ENCODE peak calls at places on chromosomes 7 and 10, in nine cellular contexts. H, X, O, G, Z, T, Q, N and I are unnamed samples.

GRCh38 chr7:108605582-108606173 is 36.0 kb downstream of the DNAJB9 start:
- DNase-seq in H (no peak), X (no peak), O (no peak), G (no peak), Z (peak), T (no peak), Q (no peak), N (no peak), I (no peak)

GRCh38 chr7:1466524-1467271 is 7.4 kb upstream of the MICALL2 start:
- DNase-seq in H (no peak), X (no peak), O (no peak), G (peak), Z (no peak), T (peak), Q (no peak), N (no peak), I (peak)

GRCh38 chr7:127393370-127394058 is 1.0 kb upstream of the ZNF800 start:
- DNase-seq in H (no peak), X (no peak), O (no peak), G (no peak), Z (no peak), T (no peak), Q (no peak), N (no peak), I (no peak)

GRCh38 chr10:42491001-42491592 is 147.3 kb downstream of the ZNF33B start:
- DNase-seq in H (no peak), X (no peak), O (no peak), G (no peak), Z (no peak), T (no peak), Q (no peak), N (no peak), I (no peak)

GRCh38 chr7:106053109-106053508 is 59.0 kb downstream of the SYPL1 start:
- DNase-seq in H (no peak), X (no peak), O (no peak), G (no peak), Z (no peak), T (no peak), Q (no peak), N (no peak), I (no peak)

GRCh38 chr10:3902809-3903410 is 117.9 kb upstream of the KLF6 start:
- DNase-seq in H (no peak), X (no peak), O (no peak), G (peak), Z (no peak), T (no peak), Q (no peak), N (no peak), I (no peak)

GRCh38 chr7:88311675-88312036 is 5.0 kb upstream of the STEAP4 start:
- DNase-seq in H (no peak), X (no peak), O (no peak), G (no peak), Z (no peak), T (no peak), Q (no peak), N (no peak), I (no peak)

GRCh38 chr10:11255796-11256444 is 238.2 kb downstream of the CELF2 start:
- DNase-seq in H (no peak), X (no peak), O (no peak), G (no peak), Z (no peak), T (no peak), Q (peak), N (no peak), I (peak)

GRCh38 chr7:10122573-10123100 is 851.0 kb upstream of the PHF14 start:
- DNase-seq in H (no peak), X (peak), O (no peak), G (no peak), Z (no peak), T (no peak), Q (no peak), N (no peak), I (no peak)

GRCh38 chr7:76133839-76134238 is 67.9 kb upstream of the SRRM3 start:
- DNase-seq in H (no peak), X (no peak), O (no peak), G (no peak), Z (no peak), T (no peak), Q (no peak), N (no peak), I (no peak)

GRCh38 chr7:82389847-82390246 is 53.7 kb downstream of the CACNA2D1 start:
- DNase-seq in H (no peak), X (no peak), O (no peak), G (no peak), Z (no peak), T (peak), Q (no peak), N (no peak), I (no peak)

GRCh38 chr10:84522612-84523462 is 194.4 kb downstream of the CCSER2 start:
- DNase-seq in H (no peak), X (no peak), O (no peak), G (no peak), Z (no peak), T (no peak), Q (no peak), N (no peak), I (no peak)

GRCh38 chr7:145497911-145498525 is 618.6 kb upstream of the CNTNAP2 start:
- DNase-seq in H (no peak), X (no peak), O (no peak), G (no peak), Z (no peak), T (no peak), Q (no peak), N (no peak), I (no peak)

GRCh38 chr10:9137368-9137767 is 1082.9 kb downstream of the GATA3 start:
- DNase-seq in H (no peak), X (no peak), O (no peak), G (no peak), Z (no peak), T (no peak), Q (no peak), N (no peak), I (no peak)

GRCh38 chr10:21406595-21407218 is 118.8 kb downstream of the SKIDA1 start:
- DNase-seq in H (no peak), X (no peak), O (no peak), G (peak), Z (no peak), T (peak), Q (no peak), N (no peak), I (no peak)

GRCh38 chr7:46515844-46516590 is 594.9 kb upstream of the IGFBP3 start:
- DNase-seq in H (no peak), X (no peak), O (no peak), G (no peak), Z (peak), T (no peak), Q (no peak), N (no peak), I (no peak)

GRCh38 chr7:158395780-158396214 is 191.8 kb downstream of the PTPRN2 start:
- DNase-seq in H (no peak), X (no peak), O (no peak), G (no peak), Z (no peak), T (no peak), Q (no peak), N (no peak), I (no peak)

GRCh38 chr10:24707445-24707844 is 16.2 kb downstream of the ARHGAP21 start:
- DNase-seq in H (no peak), X (no peak), O (no peak), G (no peak), Z (peak), T (no peak), Q (no peak), N (no peak), I (no peak)

GRCh38 chr7:30068117-30068516 is 39.9 kb downstream of the PLEKHA8 start:
- DNase-seq in H (no peak), X (no peak), O (no peak), G (peak), Z (no peak), T (peak), Q (no peak), N (no peak), I (peak)

GRCh38 chr10:108980869-108981268 is 942.4 kb downstream of the XPNPEP1 start:
- DNase-seq in H (no peak), X (no peak), O (no peak), G (no peak), Z (no peak), T (no peak), Q (no peak), N (no peak), I (no peak)

GRCh38 chr7:43756368-43757072 is 2.0 kb upstream of the BLVRA start:
- DNase-seq in H (no peak), X (no peak), O (no peak), G (peak), Z (peak), T (peak), Q (no peak), N (no peak), I (peak)

GRCh38 chr10:13661261-13661660 is 74.5 kb downstream of the PRPF18 start:
- DNase-seq in H (no peak), X (no peak), O (no peak), G (no peak), Z (no peak), T (no peak), Q (no peak), N (no peak), I (no peak)

GRCh38 chr10:116027355-116027754 is 245.7 kb downstream of the GFRA1 start:
- DNase-seq in H (no peak), X (no peak), O (no peak), G (no peak), Z (no peak), T (no peak), Q (no peak), N (no peak), I (no peak)

GRCh38 chr7:22425361-22425760 is 68.4 kb upstream of the RAPGEF5 start:
- DNase-seq in H (no peak), X (no peak), O (no peak), G (no peak), Z (no peak), T (no peak), Q (no peak), N (no peak), I (no peak)

GRCh38 chr10:114547466-114547865 is 110.6 kb downstream of the ABLIM1 start:
- DNase-seq in H (no peak), X (no peak), O (no peak), G (no peak), Z (no peak), T (no peak), Q (no peak), N (no peak), I (no peak)

GRCh38 chr10:95330966-95331453 is 40.2 kb upstream of the PDLIM1 start:
- DNase-seq in H (no peak), X (no peak), O (no peak), G (no peak), Z (no peak), T (no peak), Q (no peak), N (no peak), I (no peak)

GRCh38 chr7:109261781-109262180 is 692.1 kb downstream of the DNAJB9 start:
- DNase-seq in H (no peak), X (no peak), O (no peak), G (no peak), Z (no peak), T (no peak), Q (no peak), N (no peak), I (no peak)